ENCODE peak calls at places on chromosomes 5 and 9, in nine cellular contexts. One of them, this sample, is unnamed.

GRCh38 chr9:37082214-37082765 is 38.1 kb upstream of the ZCCHC7 start:
- DNase-seq in A549: no peak
- DNase-seq in fibroblast of mammary gland: peak
- DNase-seq in astrocyte of the spinal cord: no peak
- DNase-seq in esophagus muscularis mucosa: no peak
- DNase-seq in body of pancreas: no peak
- DNase-seq in retinal pigment epithelial cell: no peak
- DNase-seq in cardiac fibroblast: peak
- DNase-seq in Calu3: no peak
- DNase-seq in this sample: no peak

GRCh38 chr9:132193227-132194110 is 31.6 kb downstream of the NTNG2 start:
- DNase-seq in Calu3: no peak
- DNase-seq in astrocyte of the spinal cord: no peak
- DNase-seq in body of pancreas: no peak
- DNase-seq in fibroblast of mammary gland: no peak
- DNase-seq in A549: no peak
- DNase-seq in retinal pigment epithelial cell: no peak
- DNase-seq in esophagus muscularis mucosa: no peak
- DNase-seq in cardiac fibroblast: no peak
- DNase-seq in this sample: no peak

GRCh38 chr9:86839522-86839921 is 107.8 kb downstream of the GAS1 start:
- DNase-seq in cardiac fibroblast: no peak
- DNase-seq in retinal pigment epithelial cell: no peak
- DNase-seq in Calu3: no peak
- DNase-seq in esophagus muscularis mucosa: no peak
- DNase-seq in astrocyte of the spinal cord: no peak
- DNase-seq in body of pancreas: no peak
- DNase-seq in fibroblast of mammary gland: no peak
- DNase-seq in A549: no peak
- DNase-seq in this sample: no peak

GRCh38 chr5:89374144-89374784 is 491.3 kb upstream of the MEF2C start:
- DNase-seq in Calu3: no peak
- DNase-seq in retinal pigment epithelial cell: no peak
- DNase-seq in A549: no peak
- DNase-seq in body of pancreas: peak
- DNase-seq in cardiac fibroblast: peak
- DNase-seq in esophagus muscularis mucosa: no peak
- DNase-seq in astrocyte of the spinal cord: no peak
- DNase-seq in fibroblast of mammary gland: no peak
- DNase-seq in this sample: no peak

GRCh38 chr5:38922199-38922598 is 76.4 kb downstream of the OSMR start:
- DNase-seq in body of pancreas: peak
- DNase-seq in A549: peak
- DNase-seq in fibroblast of mammary gland: peak
- DNase-seq in esophagus muscularis mucosa: no peak
- DNase-seq in astrocyte of the spinal cord: peak
- DNase-seq in cardiac fibroblast: peak
- DNase-seq in Calu3: peak
- DNase-seq in retinal pigment epithelial cell: no peak
- DNase-seq in this sample: no peak

GRCh38 chr9:131799177-131799823 is 59.4 kb upstream of the RAPGEF1 start:
- DNase-seq in body of pancreas: peak
- DNase-seq in fibroblast of mammary gland: peak
- DNase-seq in cardiac fibroblast: peak
- DNase-seq in retinal pigment epithelial cell: no peak
- DNase-seq in esophagus muscularis mucosa: no peak
- DNase-seq in Calu3: peak
- DNase-seq in A549: no peak
- DNase-seq in astrocyte of the spinal cord: peak
- DNase-seq in this sample: peak

GRCh38 chr9:130526854-130527650 is 52.3 kb upstream of the FUBP3 start:
- DNase-seq in esophagus muscularis mucosa: no peak
- DNase-seq in cardiac fibroblast: no peak
- DNase-seq in Calu3: no peak
- DNase-seq in fibroblast of mammary gland: no peak
- DNase-seq in astrocyte of the spinal cord: no peak
- DNase-seq in A549: no peak
- DNase-seq in retinal pigment epithelial cell: no peak
- DNase-seq in body of pancreas: no peak
- DNase-seq in this sample: no peak

GRCh38 chr9:34623386-34624235 is 3.3 kb upstream of the DCTN3 start:
- DNase-seq in A549: no peak
- DNase-seq in esophagus muscularis mucosa: no peak
- DNase-seq in astrocyte of the spinal cord: no peak
- DNase-seq in body of pancreas: no peak
- DNase-seq in fibroblast of mammary gland: no peak
- DNase-seq in cardiac fibroblast: no peak
- DNase-seq in retinal pigment epithelial cell: no peak
- DNase-seq in Calu3: no peak
- DNase-seq in this sample: no peak

GRCh38 chr5:146338774-146339714 is at the start of gene POU4F3:
- DNase-seq in A549: no peak
- DNase-seq in astrocyte of the spinal cord: no peak
- DNase-seq in retinal pigment epithelial cell: no peak
- DNase-seq in esophagus muscularis mucosa: no peak
- DNase-seq in body of pancreas: no peak
- DNase-seq in Calu3: peak
- DNase-seq in fibroblast of mammary gland: no peak
- DNase-seq in cardiac fibroblast: no peak
- DNase-seq in this sample: no peak

GRCh38 chr9:114592356-114592755 is 4.8 kb downstream of the ATP6V1G1 start:
- DNase-seq in cardiac fibroblast: peak
- DNase-seq in A549: no peak
- DNase-seq in Calu3: no peak
- DNase-seq in body of pancreas: peak
- DNase-seq in retinal pigment epithelial cell: no peak
- DNase-seq in esophagus muscularis mucosa: no peak
- DNase-seq in astrocyte of the spinal cord: peak
- DNase-seq in fibroblast of mammary gland: peak
- DNase-seq in this sample: no peak

GRCh38 chr9:113719919-113720318 is 156.2 kb upstream of the ZNF618 start:
- DNase-seq in fibroblast of mammary gland: no peak
- DNase-seq in astrocyte of the spinal cord: no peak
- DNase-seq in A549: no peak
- DNase-seq in Calu3: no peak
- DNase-seq in cardiac fibroblast: no peak
- DNase-seq in esophagus muscularis mucosa: no peak
- DNase-seq in retinal pigment epithelial cell: no peak
- DNase-seq in body of pancreas: no peak
- DNase-seq in this sample: no peak

GRCh38 chr5:859391-859790 is 8.6 kb upstream of the ZDHHC11 start:
- DNase-seq in cardiac fibroblast: peak
- DNase-seq in retinal pigment epithelial cell: no peak
- DNase-seq in esophagus muscularis mucosa: no peak
- DNase-seq in A549: no peak
- DNase-seq in astrocyte of the spinal cord: no peak
- DNase-seq in body of pancreas: no peak
- DNase-seq in Calu3: no peak
- DNase-seq in fibroblast of mammary gland: peak
- DNase-seq in this sample: no peak

GRCh38 chr9:26566141-26566540 is 326.5 kb downstream of the CAAP1 start:
- DNase-seq in retinal pigment epithelial cell: no peak
- DNase-seq in cardiac fibroblast: no peak
- DNase-seq in body of pancreas: no peak
- DNase-seq in astrocyte of the spinal cord: no peak
- DNase-seq in Calu3: no peak
- DNase-seq in fibroblast of mammary gland: no peak
- DNase-seq in A549: no peak
- DNase-seq in esophagus muscularis mucosa: no peak
- DNase-seq in this sample: no peak

GRCh38 chr9:5364294-5364990 is 24.8 kb upstream of the RLN1 start:
- DNase-seq in retinal pigment epithelial cell: no peak
- DNase-seq in body of pancreas: no peak
- DNase-seq in astrocyte of the spinal cord: no peak
- DNase-seq in fibroblast of mammary gland: peak
- DNase-seq in Calu3: no peak
- DNase-seq in cardiac fibroblast: peak
- DNase-seq in esophagus muscularis mucosa: no peak
- DNase-seq in A549: no peak
- DNase-seq in this sample: no peak

GRCh38 chr9:34578241-34579096 is 11.1 kb downstream of the CNTFR start:
- DNase-seq in fibroblast of mammary gland: peak
- DNase-seq in body of pancreas: no peak
- DNase-seq in retinal pigment epithelial cell: no peak
- DNase-seq in Calu3: no peak
- DNase-seq in astrocyte of the spinal cord: peak
- DNase-seq in cardiac fibroblast: peak
- DNase-seq in esophagus muscularis mucosa: no peak
- DNase-seq in A549: no peak
- DNase-seq in this sample: no peak

GRCh38 chr9:85516976-85517637 is 224.6 kb downstream of the AGTPBP1 start:
- DNase-seq in cardiac fibroblast: peak
- DNase-seq in A549: no peak
- DNase-seq in fibroblast of mammary gland: no peak
- DNase-seq in Calu3: peak
- DNase-seq in body of pancreas: no peak
- DNase-seq in esophagus muscularis mucosa: no peak
- DNase-seq in retinal pigment epithelial cell: no peak
- DNase-seq in astrocyte of the spinal cord: no peak
- DNase-seq in this sample: no peak

GRCh38 chr5:108212775-108213346 is 169.0 kb downstream of the FBXL17 start:
- DNase-seq in fibroblast of mammary gland: no peak
- DNase-seq in astrocyte of the spinal cord: peak
- DNase-seq in esophagus muscularis mucosa: no peak
- DNase-seq in retinal pigment epithelial cell: peak
- DNase-seq in Calu3: peak
- DNase-seq in A549: no peak
- DNase-seq in cardiac fibroblast: peak
- DNase-seq in body of pancreas: no peak
- DNase-seq in this sample: no peak

DNA sequence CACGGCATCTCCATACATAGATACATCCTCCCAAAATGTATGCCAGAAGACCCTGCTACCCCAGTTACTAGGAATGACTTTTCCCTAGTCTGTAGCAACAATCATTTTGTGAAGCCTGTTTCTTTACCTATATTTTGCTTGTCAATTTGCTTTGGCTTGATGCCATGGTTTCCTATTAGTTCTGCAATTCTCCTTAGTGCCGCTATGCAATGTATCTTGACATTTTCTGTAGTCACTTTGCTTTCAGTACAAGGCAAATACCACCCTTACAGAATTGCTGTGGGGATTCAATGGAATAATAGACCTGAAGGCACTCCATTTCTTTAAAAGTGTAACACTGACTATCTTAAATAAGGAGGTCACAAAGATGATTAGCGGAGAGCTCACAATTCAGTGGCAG is 291.1 kb downstream of the NR2F1-AS1 start:
- DNase-seq in retinal pigment epithelial cell: no peak
- DNase-seq in fibroblast of mammary gland: no peak
- DNase-seq in body of pancreas: no peak
- DNase-seq in cardiac fibroblast: no peak
- DNase-seq in esophagus muscularis mucosa: no peak
- DNase-seq in astrocyte of the spinal cord: no peak
- DNase-seq in Calu3: no peak
- DNase-seq in A549: no peak
- DNase-seq in this sample: no peak
- TF ChIP-seq CTCF in retinal pigment epithelial cell: no peak
- TF ChIP-seq CTCF in fibroblast of mammary gland: no peak
- TF ChIP-seq CTCF in body of pancreas: no peak
- TF ChIP-seq CTCF in cardiac fibroblast: no peak
- TF ChIP-seq CTCF in esophagus muscularis mucosa: no peak
- TF ChIP-seq CTCF in astrocyte of the spinal cord: no peak
- TF ChIP-seq CTCF in Calu3: no peak
- TF ChIP-seq CTCF in A549: no peak
- TF ChIP-seq CTCF in this sample: no peak

DNA sequence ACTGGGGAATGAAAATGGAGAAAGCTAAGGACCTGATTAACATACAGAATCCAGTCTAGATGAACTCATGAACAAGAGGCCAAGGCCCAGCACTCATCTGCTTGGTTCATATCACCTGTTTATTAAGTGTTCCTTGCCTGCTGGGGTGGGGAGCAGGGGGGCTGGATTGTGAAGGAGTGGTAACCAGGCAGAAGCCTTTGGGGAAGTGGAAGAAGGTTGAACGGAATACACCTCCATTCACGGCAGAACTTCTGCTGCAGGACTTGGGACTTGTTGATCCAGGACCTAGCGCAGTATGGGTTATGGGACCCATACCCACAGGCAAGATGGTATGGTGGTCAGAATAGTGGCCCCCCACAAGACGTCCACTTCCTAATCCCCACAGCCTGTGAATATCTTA is 8.8 kb upstream of the SEPTIN8 start:
- DNase-seq in retinal pigment epithelial cell: no peak
- DNase-seq in Calu3: no peak
- DNase-seq in body of pancreas: no peak
- DNase-seq in A549: no peak
- DNase-seq in fibroblast of mammary gland: no peak
- DNase-seq in cardiac fibroblast: no peak
- DNase-seq in esophagus muscularis mucosa: no peak
- DNase-seq in astrocyte of the spinal cord: no peak
- DNase-seq in this sample: no peak
- TF ChIP-seq CTCF in retinal pigment epithelial cell: no peak
- TF ChIP-seq CTCF in Calu3: no peak
- TF ChIP-seq CTCF in body of pancreas: no peak
- TF ChIP-seq CTCF in A549: no peak
- TF ChIP-seq CTCF in fibroblast of mammary gland: no peak
- TF ChIP-seq CTCF in cardiac fibroblast: no peak
- TF ChIP-seq CTCF in esophagus muscularis mucosa: no peak
- TF ChIP-seq CTCF in astrocyte of the spinal cord: no peak
- TF ChIP-seq CTCF in this sample: no peak

GRCh38 chr9:83714316-83714715 is 6.6 kb upstream of the UBQLN1 start:
- DNase-seq in Calu3: no peak
- DNase-seq in body of pancreas: no peak
- DNase-seq in A549: no peak
- DNase-seq in retinal pigment epithelial cell: no peak
- DNase-seq in cardiac fibroblast: no peak
- DNase-seq in astrocyte of the spinal cord: no peak
- DNase-seq in esophagus muscularis mucosa: no peak
- DNase-seq in fibroblast of mammary gland: no peak
- DNase-seq in this sample: no peak
- TF ChIP-seq CTCF in Calu3: peak
- TF ChIP-seq CTCF in body of pancreas: peak
- TF ChIP-seq CTCF in A549: no peak
- TF ChIP-seq CTCF in retinal pigment epithelial cell: peak
- TF ChIP-seq CTCF in cardiac fibroblast: peak
- TF ChIP-seq CTCF in astrocyte of the spinal cord: peak
- TF ChIP-seq CTCF in esophagus muscularis mucosa: no peak
- TF ChIP-seq CTCF in fibroblast of mammary gland: peak
- TF ChIP-seq CTCF in this sample: no peak

DNA sequence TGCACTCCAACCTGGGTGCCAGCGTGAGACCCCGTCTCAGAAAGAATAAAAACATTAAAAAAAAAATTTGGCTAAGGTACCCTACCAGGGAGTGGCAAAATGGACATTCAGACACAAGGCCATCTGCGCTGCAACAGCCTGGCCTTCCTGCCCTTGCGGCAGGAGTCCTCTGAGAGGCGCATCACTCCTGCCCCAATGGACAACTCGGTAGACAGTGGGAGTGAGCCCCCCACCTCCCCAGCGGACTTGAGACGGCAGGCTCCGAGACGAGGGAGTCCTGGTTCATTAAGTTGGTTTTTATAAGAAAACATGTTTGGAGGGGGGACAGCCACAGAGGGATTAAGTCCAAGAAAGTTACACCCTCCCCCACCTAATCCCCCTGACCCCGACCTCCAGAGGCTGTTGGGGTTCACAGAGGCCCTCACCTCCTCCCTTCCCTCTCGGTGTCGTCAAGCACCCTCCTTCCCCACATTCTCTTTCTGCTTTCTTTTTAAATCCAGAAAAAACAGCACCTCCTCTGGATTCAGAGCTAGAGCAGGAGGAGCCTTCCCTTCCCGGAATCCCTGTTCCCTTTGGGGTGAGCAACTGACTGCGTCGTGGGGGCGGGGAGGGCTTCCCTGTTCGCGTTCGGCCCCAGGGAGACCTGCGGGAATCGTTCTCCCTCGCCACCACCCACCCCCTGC is 1.8 kb upstream of the EGR1 start:
- DNase-seq in Calu3: no peak
- DNase-seq in fibroblast of mammary gland: no peak
- DNase-seq in retinal pigment epithelial cell: no peak
- DNase-seq in A549: no peak
- DNase-seq in astrocyte of the spinal cord: no peak
- DNase-seq in esophagus muscularis mucosa: no peak
- DNase-seq in body of pancreas: peak
- DNase-seq in cardiac fibroblast: no peak
- DNase-seq in this sample: no peak
- TF ChIP-seq CTCF in Calu3: no peak
- TF ChIP-seq CTCF in fibroblast of mammary gland: peak
- TF ChIP-seq CTCF in retinal pigment epithelial cell: peak
- TF ChIP-seq CTCF in A549: no peak
- TF ChIP-seq CTCF in astrocyte of the spinal cord: peak
- TF ChIP-seq CTCF in esophagus muscularis mucosa: peak
- TF ChIP-seq CTCF in body of pancreas: no peak
- TF ChIP-seq CTCF in cardiac fibroblast: peak
- TF ChIP-seq CTCF in this sample: no peak